ENCODE peak calls at places on chromosomes 3 and 15, in six cellular contexts. Q is stomach, R is mucosa of descending colon, U is neural progenitor cell, Z is thoracic aorta, G is fibroblast of lung. V is an unnamed sample. For H3K4me1, the result is how much of the 10 kb centered on the place peaks cover.

GRCh38 chr3:46935989-46936620 is 40.4 kb downstream of the CCDC12 start:
- DNase-seq in Q (no peak), R (no peak), U (no peak), Z (no peak), G (no peak), V (peak)

GRCh38 chr3:156217674-156218352 is 97.4 kb downstream of the KCNAB1 start:
- DNase-seq in Z (no peak), U (peak), Q (no peak), R (no peak), G (no peak), V (no peak)

GRCh38 chr3:27353221-27353620 is 16.0 kb downstream of the NEK10 start:
- DNase-seq in G (peak), U (no peak), R (no peak), Z (no peak), Q (no peak), V (no peak)

GRCh38 chr3:5292512-5292911 is 105.0 kb downstream of the EDEM1 start:
- DNase-seq in Q (no peak), G (no peak), R (no peak), U (no peak), Z (no peak), V (no peak)

GRCh38 chr15:88986949-88987589 is 73.9 kb upstream of the MFGE8 start:
- DNase-seq in Z (no peak), G (no peak), Q (no peak), R (no peak), U (no peak), V (no peak)

GRCh38 chr3:35498506-35499210 is 140.7 kb upstream of the ARPP21 start:
- DNase-seq in G (no peak), Q (no peak), Z (no peak), R (no peak), U (no peak), V (no peak)

GRCh38 chr3:187678869-187679268 is 8.7 kb upstream of the SST start:
- DNase-seq in R (no peak), Z (no peak), G (peak), Q (peak), U (peak), V (no peak)

GRCh38 chr15:50256188-50257041 is 9.1 kb downstream of the HDC start:
- DNase-seq in G (peak), Q (no peak), R (no peak), Z (no peak), U (no peak), V (no peak)

GRCh38 chr15:39629376-39629775 is 48.5 kb downstream of the THBS1 start:
- DNase-seq in G (no peak), Z (no peak), Q (no peak), U (no peak), R (peak), V (no peak)

GRCh38 chr3:115788921-115789470 is 165.7 kb downstream of the GAP43 start:
- DNase-seq in R (no peak), Z (no peak), G (peak), Q (no peak), U (no peak), V (no peak)

DNA sequence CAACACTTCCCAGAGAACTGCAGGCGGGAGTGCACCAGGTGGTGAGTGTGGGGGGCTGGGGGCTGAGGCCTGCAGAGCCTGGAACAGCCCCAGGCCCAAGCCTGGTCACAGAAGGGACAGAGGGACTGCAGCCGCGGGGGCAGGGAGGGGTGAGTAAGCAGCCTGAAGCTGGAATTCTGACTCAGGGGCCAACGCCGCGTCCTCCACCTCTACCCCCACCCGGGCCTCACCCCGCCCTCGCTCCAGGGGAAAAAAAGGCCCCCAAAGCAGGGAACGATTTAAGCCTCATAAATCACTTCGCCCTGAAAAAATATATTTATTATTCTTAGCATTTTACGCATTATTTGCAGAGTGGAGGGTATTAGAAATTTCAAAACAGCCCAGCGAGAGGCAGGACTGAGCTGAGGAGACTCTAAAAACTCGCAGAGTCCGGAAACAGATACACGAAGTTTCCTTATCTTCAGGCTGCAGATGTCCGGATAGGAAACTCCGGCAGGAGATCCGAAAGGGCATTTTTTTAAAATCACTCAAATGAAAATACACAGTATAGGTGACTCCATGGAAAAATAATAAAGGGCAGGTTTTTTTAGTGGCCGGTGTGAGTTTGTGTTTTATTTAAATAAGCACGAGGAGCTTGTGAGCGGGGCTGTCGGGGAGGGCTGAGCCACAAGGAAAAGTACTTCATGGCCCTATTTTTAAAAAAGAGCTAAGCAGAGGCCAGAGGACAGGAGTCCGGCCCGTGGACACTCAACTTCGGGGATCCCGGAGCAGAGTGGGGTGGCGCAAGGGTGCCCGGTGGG is 9.9 kb downstream of the GATA2 start:
- DNase-seq in R (no peak), Q (no peak), Z (no peak), G (peak), U (peak), V (no peak)
- H3K4me3 ChIP-seq in R (no peak), Q (no peak), Z (peak), G (peak), U (peak), V (no peak)

DNA sequence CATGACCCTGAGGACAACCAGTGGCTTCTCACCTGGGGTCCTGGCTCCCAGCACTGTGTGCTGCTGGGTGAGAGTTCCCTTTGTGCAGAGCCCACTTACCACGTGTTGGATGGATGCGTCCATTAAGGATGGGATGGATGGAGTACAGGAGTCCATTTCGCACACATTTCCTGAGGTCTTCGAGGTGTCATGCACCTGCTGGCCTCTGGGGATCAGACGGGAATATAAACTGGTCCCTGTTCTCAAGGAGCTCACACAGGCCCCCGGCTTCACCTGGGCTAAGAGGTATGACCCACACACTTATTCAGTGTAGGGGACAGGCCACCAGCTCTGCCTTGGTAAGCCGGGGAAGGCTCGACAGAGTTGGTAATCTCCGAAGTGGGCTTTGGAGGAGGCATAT is 39.5 kb downstream of the MAGEF1 start:
- DNase-seq in Z (no peak), G (no peak), U (no peak), Q (no peak), R (no peak), V (no peak)
- TF ChIP-seq CTCF in Z (no peak), G (no peak), U (no peak), Q (no peak), R (no peak), V (no peak)

DNA sequence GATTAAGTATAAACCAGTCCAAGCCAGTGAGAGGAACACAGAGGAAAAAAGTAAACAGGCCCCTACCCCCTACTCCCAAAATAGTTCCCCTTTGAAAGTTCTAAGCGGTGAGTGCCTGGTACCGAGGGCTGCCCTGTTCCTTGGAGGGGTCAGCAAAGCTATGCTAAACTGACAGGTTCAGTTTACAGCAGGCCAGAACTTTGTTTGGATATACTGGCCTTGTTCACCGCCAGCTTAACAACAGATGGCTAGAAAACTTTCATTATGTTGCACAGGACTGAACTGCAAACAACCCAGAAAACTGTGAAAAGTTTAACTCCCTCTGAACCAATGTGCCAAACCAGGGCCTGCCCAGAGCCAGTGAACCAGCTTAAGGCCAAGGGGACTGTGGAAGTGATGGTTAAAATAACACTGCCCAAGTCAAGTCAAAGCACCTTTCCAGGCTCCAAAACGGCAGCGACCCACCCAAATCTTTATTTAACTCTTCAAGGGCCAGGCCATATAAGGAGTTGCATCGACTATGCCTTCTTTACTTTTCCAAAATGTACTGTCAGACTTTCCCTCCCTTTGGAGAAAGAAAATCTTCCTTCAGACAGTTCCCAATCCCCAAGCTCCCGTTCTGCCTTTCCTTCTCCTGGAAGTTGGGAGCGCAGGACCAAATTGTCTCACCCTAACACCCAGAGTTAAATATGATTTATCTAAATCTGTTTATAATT is 448.0 kb downstream of the FOXP1 start:
- DNase-seq in Q (peak), Z (no peak), U (no peak), G (peak), R (no peak), V (no peak)
- H3K4me1 ChIP-seq in Q (under half), Z (under half), U (under half), G (under half), R (under half), V (half or more)

DNA sequence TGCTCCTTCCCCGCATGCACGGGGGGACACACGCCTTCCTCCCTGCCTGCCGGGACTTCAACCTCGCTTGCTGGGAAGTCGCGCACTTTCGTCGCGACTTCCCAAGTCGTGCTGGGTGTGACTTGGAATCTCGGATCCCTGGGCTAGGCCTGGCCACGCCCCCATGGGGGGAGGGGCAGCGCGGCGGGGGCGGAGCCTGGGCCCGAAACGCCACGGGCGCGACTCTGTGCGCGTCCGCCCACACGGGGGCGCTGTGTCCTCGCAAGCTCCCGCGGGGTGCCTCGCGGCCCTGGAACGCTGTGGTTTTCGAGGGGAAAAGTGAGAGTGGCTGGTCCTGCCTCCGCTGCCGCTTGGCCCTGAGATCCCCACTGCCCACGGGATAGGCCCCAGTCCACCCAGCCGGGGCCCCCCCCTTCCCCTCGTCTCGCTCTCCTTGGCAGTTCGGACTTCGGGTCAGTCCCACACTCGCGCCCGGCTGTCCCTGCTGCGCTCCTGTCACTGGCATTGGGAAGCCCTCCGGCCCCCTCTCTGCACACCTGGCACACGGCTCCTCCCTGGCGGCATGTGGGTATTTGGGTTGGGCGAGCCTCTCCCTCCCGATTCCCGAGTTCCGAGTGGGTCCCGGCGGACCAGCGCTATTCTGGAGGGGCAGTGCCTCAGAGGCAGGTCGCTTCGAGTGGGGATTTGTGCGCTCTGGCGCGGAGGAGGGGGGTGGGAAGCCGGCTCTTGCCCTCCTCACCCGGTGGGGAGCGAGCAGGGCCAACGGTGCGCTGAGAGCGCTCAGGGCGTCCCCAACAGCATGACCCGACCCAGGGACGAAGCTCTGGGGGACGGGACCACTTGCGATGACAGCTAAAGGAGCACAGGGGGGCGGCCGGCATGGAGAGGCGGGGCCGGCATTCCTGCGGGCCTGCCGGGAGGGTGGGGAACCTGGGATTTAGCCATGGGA is 23.6 kb downstream of the SEC61A1 start:
- DNase-seq in Q (peak), U (peak), R (peak), G (peak), Z (no peak), V (peak)
- H3K4me3 ChIP-seq in Q (peak), U (peak), R (no peak), G (peak), Z (peak), V (peak)

GRCh38 chr3:194203482-194204035 is 67.6 kb downstream of the HES1 start:
- DNase-seq in G (no peak), U (no peak), Q (no peak), Z (no peak), R (no peak), V (no peak)
- TF ChIP-seq CTCF in G (no peak), U (no peak), Q (no peak), Z (no peak), R (no peak), V (no peak)

DNA sequence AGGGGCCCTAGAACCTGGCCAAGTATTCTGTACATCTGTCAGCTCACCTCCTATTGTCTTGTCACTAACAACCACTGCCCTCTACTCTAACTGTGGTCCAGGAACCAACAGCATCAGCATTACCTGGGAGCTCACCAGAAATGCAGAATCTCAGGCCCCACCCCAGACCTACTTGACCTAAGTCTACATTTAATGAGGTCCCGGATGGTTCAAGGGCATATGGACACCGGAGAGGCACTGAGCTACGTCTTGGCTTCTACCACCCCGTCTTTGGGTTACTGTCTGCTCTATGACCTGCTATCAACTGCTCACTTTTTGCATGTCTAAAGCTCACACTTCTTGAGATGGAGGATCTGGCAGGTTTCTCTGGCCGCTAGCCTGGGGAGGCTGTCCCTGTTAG is 8.1 kb downstream of the GALNT15 start:
- DNase-seq in Z (no peak), R (no peak), G (no peak), Q (no peak), U (no peak), V (no peak)
- H3K4me1 ChIP-seq in Z (under half), R (under half), G (under half), Q (under half), U (under half), V (under half)

DNA sequence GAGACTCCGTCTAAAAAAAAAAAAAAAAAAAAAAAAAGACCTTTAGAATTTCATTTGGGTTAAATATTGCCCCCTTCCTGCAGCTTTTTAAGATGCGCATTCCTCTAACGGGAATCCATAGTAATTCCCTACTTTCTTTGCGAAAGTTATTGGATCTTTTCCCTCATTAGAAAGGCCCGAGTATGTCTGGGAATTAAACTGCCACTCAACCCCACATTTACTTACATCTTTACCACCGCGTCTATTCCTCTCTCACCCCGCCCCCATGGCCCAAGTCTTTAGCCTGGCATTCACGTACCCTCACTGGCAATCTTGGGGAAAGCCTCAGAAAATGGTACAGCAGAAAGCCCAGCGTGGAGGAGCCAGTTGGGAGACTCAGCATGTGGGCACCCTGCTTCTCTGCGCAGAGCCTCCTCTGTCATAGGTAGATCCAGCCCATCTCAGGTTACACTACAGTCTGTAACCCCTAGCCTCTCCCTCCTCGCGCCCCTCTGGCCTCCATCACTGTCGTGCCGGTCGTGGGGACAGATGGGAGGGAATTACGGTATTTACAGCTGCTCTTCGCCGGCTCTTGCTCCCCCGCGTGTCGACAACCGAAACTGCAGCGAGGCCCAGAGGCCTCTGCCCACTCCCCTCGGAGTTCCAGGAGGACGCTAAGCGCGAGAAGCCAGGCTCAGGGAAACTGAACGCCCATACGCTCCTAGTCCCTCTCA is 6.4 kb upstream of the ANKDD1A start:
- DNase-seq in Q (peak), R (peak), Z (no peak), G (peak), U (peak), V (peak)
- H3K4me3 ChIP-seq in Q (peak), R (no peak), Z (peak), G (peak), U (peak), V (peak)

GRCh38 chr3:169929830-169930519 is 18.6 kb downstream of the SAMD7 start:
- DNase-seq in Q (no peak), Z (no peak), R (no peak), G (no peak), U (no peak), V (no peak)
- TF ChIP-seq CTCF in Q (no peak), Z (no peak), R (no peak), G (no peak), U (no peak), V (no peak)

DNA sequence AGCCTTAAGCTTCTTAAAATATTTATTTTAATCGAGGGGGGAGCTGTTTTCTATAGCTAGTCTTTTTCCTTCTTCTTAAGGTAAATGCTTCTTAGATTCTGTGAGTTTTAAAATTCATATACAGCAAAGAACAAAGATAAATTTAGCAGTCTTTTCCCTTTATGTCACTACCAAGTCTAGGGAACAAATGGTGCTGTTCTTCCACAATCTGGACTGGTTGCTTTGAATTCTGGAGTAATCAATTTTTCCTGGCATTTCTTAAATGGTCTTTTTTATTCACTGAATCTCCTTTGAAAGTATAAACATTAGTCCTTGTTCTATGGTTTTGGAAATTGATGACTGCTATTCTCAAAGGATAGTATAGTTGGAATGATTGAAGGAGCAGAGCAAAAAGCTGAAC is 82.8 kb downstream of the CHL1 start:
- DNase-seq in R (no peak), G (no peak), Q (no peak), Z (no peak), U (no peak), V (no peak)
- H3K4me1 ChIP-seq in R (under half), G (under half), Q (under half), Z (under half), U (under half), V (under half)

GRCh38 chr3:138944136-138944658 is 2.7 kb downstream of the FOXL2 start:
- DNase-seq in U (peak), Q (no peak), G (peak), Z (no peak), R (no peak), V (no peak)

GRCh38 chr3:138945646-138946553 is 1.0 kb downstream of the FOXL2 start:
- DNase-seq in G (no peak), Q (peak), R (peak), Z (no peak), U (peak), V (peak)

GRCh38 chr3:138943724-138944131 is 3.2 kb downstream of the FOXL2 start:
- DNase-seq in Q (no peak), R (no peak), Z (no peak), G (peak), U (peak), V (no peak)

GRCh38 chr3:138946554-138947302 is at the start of the genes FOXL2 and FOXL2NB:
- DNase-seq in G (peak), Z (no peak), R (no peak), U (peak), Q (no peak), V (no peak)

DNA sequence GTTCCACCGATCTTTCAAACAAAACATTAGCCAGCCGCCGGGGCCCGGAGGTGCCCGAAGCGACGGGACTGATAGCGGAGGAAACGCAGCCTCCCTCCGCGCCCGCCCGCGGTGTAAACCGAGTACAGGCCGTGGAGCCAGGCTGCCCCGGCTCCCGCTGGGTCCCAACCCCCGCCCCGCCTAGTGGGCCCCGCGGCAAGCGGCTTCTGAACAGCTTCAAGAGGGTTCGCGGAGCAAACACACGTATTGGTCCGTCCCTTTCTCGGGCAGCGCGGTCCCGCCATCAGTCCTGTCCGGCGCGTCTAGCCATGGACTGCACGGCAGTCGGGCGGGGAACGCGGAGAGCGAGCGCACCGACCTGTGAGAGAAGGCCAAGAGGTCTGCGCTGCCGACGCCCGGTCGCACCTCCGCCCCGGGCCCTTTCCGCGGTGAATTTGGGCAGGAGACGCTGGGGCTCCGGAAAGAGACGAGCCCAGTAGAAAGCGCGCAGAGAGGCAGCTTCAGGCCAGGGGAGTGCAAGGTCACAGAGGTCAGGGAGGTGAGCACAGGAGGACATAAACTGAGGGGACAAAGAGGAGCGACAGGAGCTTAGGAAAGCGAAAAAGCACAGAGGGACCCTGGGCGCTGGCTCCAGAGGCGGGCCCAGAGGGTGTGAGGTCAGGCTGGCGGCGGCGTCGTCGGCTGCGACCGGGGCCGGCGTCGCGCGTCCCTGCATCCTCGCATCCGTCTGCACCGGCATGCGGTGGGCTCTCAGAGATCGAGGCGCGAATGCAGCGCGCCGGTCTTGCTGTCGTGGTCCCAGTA is 1.9 kb downstream of the FOXL2 start:
- DNase-seq in U (peak), G (no peak), R (no peak), Q (no peak), Z (no peak), V (peak)
- H3K4me3 ChIP-seq in U (peak), G (no peak), R (no peak), Q (peak), Z (peak), V (peak)

V was measured in left lung.